ENCODE peak calls at places on chromosomes 4 and X, in nine cellular contexts. T is SK-N-SH, K is HCT116, Q is PC-3, N is GM23248, W is OCI-LY7, A is hepatocyte, I is neural progenitor cell, X is GM23338. M is an unnamed sample. For H3K79me2, the result is how much of the 10 kb centered on the place peaks cover.

GRCh38 chr4:106809083-106809482 is 227.0 kb downstream of the DKK2 start:
- DNase-seq in T (peak), K (peak), Q (peak), N (peak), W (no peak), A (peak), I (peak), X (peak), M (peak)

GRCh38 chr4:4704267-4704666 is 155.2 kb upstream of the MSX1 start:
- DNase-seq in T (no peak), K (no peak), Q (no peak), N (peak), W (no peak), A (no peak), I (no peak), X (no peak), M (no peak)

GRCh38 chr4:88758264-88758663 is 60.6 kb upstream of the NAP1L5 start:
- DNase-seq in T (no peak), K (no peak), Q (peak), N (no peak), W (no peak), A (no peak), I (no peak), X (no peak), M (no peak)

GRCh38 chr4:155769092-155769491 is 10.3 kb downstream of the GUCY1B1 start:
- DNase-seq in T (no peak), K (no peak), Q (no peak), N (no peak), W (no peak), A (no peak), I (no peak), X (no peak), M (no peak)

GRCh38 chr4:91620952-91621351 is 682.8 kb upstream of the GRID2 start:
- DNase-seq in T (no peak), K (no peak), Q (no peak), N (no peak), W (no peak), A (no peak), I (no peak), X (no peak), M (no peak)

GRCh38 chr4:25107827-25108516 is 52.3 kb downstream of the SEPSECS start:
- DNase-seq in T (no peak), K (no peak), Q (peak), N (no peak), W (no peak), A (no peak), I (no peak), X (no peak), M (no peak)

GRCh38 chr4:58406762-58407161 is 1296.6 kb upstream of the IGFBP7 start:
- DNase-seq in T (no peak), K (no peak), Q (no peak), N (no peak), W (no peak), A (no peak), I (no peak), X (no peak), M (no peak)

GRCh38 chrX:123771449-123772064 is 38.7 kb upstream of the THOC2 start:
- DNase-seq in T (no peak), K (no peak), Q (no peak), N (no peak), W (no peak), A (no peak), I (no peak), X (no peak), M (no peak)

GRCh38 chr4:83002329-83002728 is 8.3 kb downstream of the LIN54 start:
- DNase-seq in T (no peak), K (no peak), Q (no peak), N (no peak), W (no peak), A (no peak), I (no peak), X (no peak), M (no peak)
- H3K79me2 ChIP-seq in T (half or more), K (half or more), Q (half or more), N (half or more), W (half or more), A (half or more), I (half or more), X (under half), M (half or more)

GRCh38 chrX:129788527-129788926 is 8.8 kb downstream of the SASH3 start:
- DNase-seq in T (no peak), K (no peak), Q (no peak), N (no peak), W (no peak), A (no peak), I (no peak), X (no peak), M (no peak)
- TF ChIP-seq EZH2phosphoT487 in T (no peak), K (no peak), Q (no peak), N (no peak), W (no peak), A (no peak), I (no peak), X (no peak), M (no peak)

DNA sequence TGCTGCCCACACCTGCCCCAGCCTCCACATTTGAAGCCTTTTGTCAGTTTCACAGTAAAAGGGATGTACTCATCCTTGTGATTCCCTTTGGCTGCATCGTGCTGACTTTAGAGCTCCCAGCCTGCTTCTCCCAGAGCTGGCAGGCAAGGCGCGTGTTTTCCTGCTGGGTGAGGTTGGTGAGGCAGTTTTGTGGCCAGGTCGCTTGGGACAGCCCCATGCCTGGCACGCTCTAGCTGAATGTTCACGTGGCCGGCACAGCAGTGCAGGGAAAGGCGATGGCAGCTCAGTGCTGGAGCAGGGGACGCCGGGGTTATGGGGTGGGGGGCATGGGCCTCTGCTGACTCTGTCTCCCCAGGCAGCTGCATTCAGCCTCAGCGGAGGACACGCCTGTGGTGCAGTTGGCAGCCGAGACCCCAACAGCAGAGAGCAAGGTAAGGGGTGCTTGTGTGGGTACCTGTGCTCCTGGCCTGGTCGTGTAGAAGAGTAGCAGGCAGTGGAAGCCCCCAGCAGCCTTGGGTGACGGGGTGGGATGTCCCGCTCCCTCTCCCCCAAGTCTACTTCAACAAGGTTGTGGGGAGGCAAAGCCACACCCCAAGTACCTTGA is 9.3 kb downstream of the TACC3 start:
- DNase-seq in T (no peak), K (no peak), Q (no peak), N (no peak), W (no peak), A (no peak), I (no peak), X (no peak), M (no peak)
- H3K79me2 ChIP-seq in T (half or more), K (half or more), Q (under half), N (half or more), W (half or more), A (under half), I (half or more), X (half or more), M (half or more)

DNA sequence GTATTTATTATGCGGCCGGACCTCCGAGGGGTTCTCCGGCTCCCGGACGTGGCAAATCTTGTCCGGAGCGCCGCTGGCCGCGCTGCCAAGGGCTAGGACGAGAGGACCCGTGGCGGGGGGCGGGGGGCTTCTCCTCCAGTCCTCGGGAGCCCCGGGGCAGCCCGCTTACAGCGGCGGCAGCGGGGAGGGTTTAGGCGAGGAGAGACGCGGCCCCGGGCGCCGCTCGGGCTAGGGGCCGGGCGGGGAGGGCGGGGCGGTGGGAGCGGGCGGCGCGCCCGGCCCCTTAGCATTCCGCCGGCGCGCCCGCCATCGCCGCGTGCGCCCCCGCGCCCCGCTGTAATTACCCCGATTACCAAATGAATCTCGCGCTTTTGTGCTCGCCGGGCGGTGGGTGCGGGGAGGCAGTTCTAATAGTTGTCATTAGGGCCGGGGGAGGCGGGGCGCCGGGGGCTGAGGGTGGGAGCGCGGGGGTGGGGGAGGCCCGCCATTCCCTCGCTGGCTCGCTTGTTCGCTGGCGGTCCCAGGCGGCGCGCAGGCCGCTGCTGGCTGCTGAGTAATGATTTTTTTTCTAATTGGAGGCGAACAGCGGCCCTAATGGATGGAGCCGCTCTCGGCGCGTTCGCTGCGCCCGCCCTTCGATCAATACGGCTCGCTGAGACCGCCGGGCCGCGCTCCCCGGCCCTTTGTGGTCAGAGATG is 276.6 kb downstream of the BCOR start:
- DNase-seq in T (peak), K (no peak), Q (no peak), N (peak), W (no peak), A (peak), I (peak), X (peak), M (no peak)
- TF ChIP-seq EZH2phosphoT487 in T (no peak), K (no peak), Q (no peak), N (no peak), W (no peak), A (no peak), I (no peak), X (no peak), M (no peak)

M was measured in MM.1S.